ENCODE peak calls at places on chromosomes 11 and 22, in six cellular contexts. One of them, this sample, is unnamed.

GRCh38 chr11:28792856-28793255 is 684.7 kb downstream of the METTL15 start:
- DNase-seq in fibroblast of mammary gland: no peak
- DNase-seq in HFF-Myc: no peak
- DNase-seq in brain microvascular endothelial cell: no peak
- DNase-seq in breast epithelium: no peak
- DNase-seq in mesothelial cell of epicardium: no peak
- DNase-seq in this sample: no peak

GRCh38 chr22:19121631-19122142 is 525 bp downstream of the DGCR2 start:
- DNase-seq in fibroblast of mammary gland: no peak
- DNase-seq in HFF-Myc: no peak
- DNase-seq in brain microvascular endothelial cell: peak
- DNase-seq in breast epithelium: peak
- DNase-seq in mesothelial cell of epicardium: peak
- DNase-seq in this sample: no peak

GRCh38 chr11:72607496-72607895 is 66.7 kb downstream of the PDE2A start:
- DNase-seq in fibroblast of mammary gland: no peak
- DNase-seq in HFF-Myc: no peak
- DNase-seq in brain microvascular endothelial cell: no peak
- DNase-seq in breast epithelium: no peak
- DNase-seq in mesothelial cell of epicardium: no peak
- DNase-seq in this sample: no peak

GRCh38 chr11:11620251-11620965 is 1.4 kb downstream of the GALNT18 start:
- DNase-seq in fibroblast of mammary gland: peak
- DNase-seq in HFF-Myc: no peak
- DNase-seq in brain microvascular endothelial cell: no peak
- DNase-seq in breast epithelium: peak
- DNase-seq in mesothelial cell of epicardium: peak
- DNase-seq in this sample: peak

GRCh38 chr22:28911279-28911640 is 27.9 kb downstream of the ZNRF3 start:
- DNase-seq in fibroblast of mammary gland: no peak
- DNase-seq in HFF-Myc: no peak
- DNase-seq in brain microvascular endothelial cell: no peak
- DNase-seq in breast epithelium: no peak
- DNase-seq in mesothelial cell of epicardium: no peak
- DNase-seq in this sample: no peak

GRCh38 chr11:115552773-115553438 is 48.7 kb upstream of the CADM1 start:
- DNase-seq in fibroblast of mammary gland: no peak
- DNase-seq in HFF-Myc: no peak
- DNase-seq in brain microvascular endothelial cell: no peak
- DNase-seq in breast epithelium: no peak
- DNase-seq in mesothelial cell of epicardium: no peak
- DNase-seq in this sample: no peak

GRCh38 chr11:130891326-130891725 is 25.0 kb downstream of the SNX19 start:
- DNase-seq in fibroblast of mammary gland: peak
- DNase-seq in HFF-Myc: no peak
- DNase-seq in brain microvascular endothelial cell: no peak
- DNase-seq in breast epithelium: no peak
- DNase-seq in mesothelial cell of epicardium: no peak
- DNase-seq in this sample: no peak

GRCh38 chr11:12838463-12839120 is 164.4 kb downstream of the TEAD1 start:
- DNase-seq in fibroblast of mammary gland: peak
- DNase-seq in HFF-Myc: no peak
- DNase-seq in brain microvascular endothelial cell: no peak
- DNase-seq in breast epithelium: no peak
- DNase-seq in mesothelial cell of epicardium: no peak
- DNase-seq in this sample: no peak

GRCh38 chr11:126945319-126945718 is 55.3 kb downstream of the KIRREL3 start:
- DNase-seq in fibroblast of mammary gland: no peak
- DNase-seq in HFF-Myc: no peak
- DNase-seq in brain microvascular endothelial cell: no peak
- DNase-seq in breast epithelium: no peak
- DNase-seq in mesothelial cell of epicardium: no peak
- DNase-seq in this sample: no peak

GRCh38 chr11:46305295-46305694 is 27.8 kb downstream of the CREB3L1 start:
- DNase-seq in fibroblast of mammary gland: no peak
- DNase-seq in HFF-Myc: no peak
- DNase-seq in brain microvascular endothelial cell: peak
- DNase-seq in breast epithelium: no peak
- DNase-seq in mesothelial cell of epicardium: no peak
- DNase-seq in this sample: no peak
- TF ChIP-seq CTCF in fibroblast of mammary gland: no peak
- TF ChIP-seq CTCF in HFF-Myc: peak
- TF ChIP-seq CTCF in brain microvascular endothelial cell: peak
- TF ChIP-seq CTCF in breast epithelium: no peak
- TF ChIP-seq CTCF in mesothelial cell of epicardium: no peak
- TF ChIP-seq CTCF in this sample: no peak

DNA sequence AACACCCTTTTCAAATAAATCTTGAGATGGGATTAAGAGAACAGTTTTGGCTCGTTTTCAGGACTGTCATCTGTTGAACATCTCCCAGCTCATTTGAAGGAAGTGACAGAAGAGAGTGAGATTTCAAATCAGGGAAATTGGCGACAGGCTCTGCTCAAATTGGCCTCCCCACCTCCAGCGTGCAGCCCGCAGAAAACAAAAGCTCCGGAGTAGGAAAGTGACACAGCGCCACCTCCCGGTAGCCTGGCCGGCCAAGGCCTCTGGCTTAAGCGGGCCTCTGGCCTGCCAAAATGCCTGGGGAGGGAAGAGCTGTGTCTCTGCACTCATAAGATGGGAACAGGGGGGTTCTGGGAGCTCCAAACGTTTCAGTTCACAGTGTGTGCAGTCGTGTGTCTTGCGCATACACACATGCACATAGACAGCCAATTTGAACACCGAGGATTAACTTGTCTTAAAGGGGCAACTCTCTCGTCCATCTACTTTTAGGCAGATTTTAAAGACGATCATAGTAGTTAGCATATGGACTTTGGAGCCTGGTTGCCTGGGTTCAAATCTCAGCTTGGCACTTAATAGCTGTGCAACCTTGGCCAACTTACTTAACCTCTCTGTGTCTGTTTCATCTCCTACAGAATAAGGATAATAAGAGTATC is 132.7 kb upstream of the RCN1 start:
- DNase-seq in fibroblast of mammary gland: peak
- DNase-seq in HFF-Myc: no peak
- DNase-seq in brain microvascular endothelial cell: peak
- DNase-seq in breast epithelium: no peak
- DNase-seq in mesothelial cell of epicardium: peak
- DNase-seq in this sample: no peak
- TF ChIP-seq CTCF in fibroblast of mammary gland: peak
- TF ChIP-seq CTCF in HFF-Myc: peak
- TF ChIP-seq CTCF in brain microvascular endothelial cell: peak
- TF ChIP-seq CTCF in breast epithelium: peak
- TF ChIP-seq CTCF in mesothelial cell of epicardium: peak
- TF ChIP-seq CTCF in this sample: no peak

GRCh38 chr22:42816339-42816738 is 40.7 kb downstream of the ARFGAP3 start:
- DNase-seq in fibroblast of mammary gland: no peak
- DNase-seq in HFF-Myc: no peak
- DNase-seq in brain microvascular endothelial cell: no peak
- DNase-seq in breast epithelium: peak
- DNase-seq in mesothelial cell of epicardium: no peak
- DNase-seq in this sample: no peak

GRCh38 chr22:42814215-42814614 is 42.9 kb downstream of the ARFGAP3 start:
- DNase-seq in fibroblast of mammary gland: no peak
- DNase-seq in HFF-Myc: no peak
- DNase-seq in brain microvascular endothelial cell: no peak
- DNase-seq in breast epithelium: no peak
- DNase-seq in mesothelial cell of epicardium: no peak
- DNase-seq in this sample: no peak

GRCh38 chr22:42814616-42815015 is 42.5 kb downstream of the ARFGAP3 start:
- DNase-seq in fibroblast of mammary gland: no peak
- DNase-seq in HFF-Myc: no peak
- DNase-seq in brain microvascular endothelial cell: no peak
- DNase-seq in breast epithelium: no peak
- DNase-seq in mesothelial cell of epicardium: no peak
- DNase-seq in this sample: no peak

GRCh38 chr22:42811510-42811909 is 45.6 kb downstream of the ARFGAP3 start:
- DNase-seq in fibroblast of mammary gland: no peak
- DNase-seq in HFF-Myc: no peak
- DNase-seq in brain microvascular endothelial cell: no peak
- DNase-seq in breast epithelium: no peak
- DNase-seq in mesothelial cell of epicardium: no peak
- DNase-seq in this sample: no peak

DNA sequence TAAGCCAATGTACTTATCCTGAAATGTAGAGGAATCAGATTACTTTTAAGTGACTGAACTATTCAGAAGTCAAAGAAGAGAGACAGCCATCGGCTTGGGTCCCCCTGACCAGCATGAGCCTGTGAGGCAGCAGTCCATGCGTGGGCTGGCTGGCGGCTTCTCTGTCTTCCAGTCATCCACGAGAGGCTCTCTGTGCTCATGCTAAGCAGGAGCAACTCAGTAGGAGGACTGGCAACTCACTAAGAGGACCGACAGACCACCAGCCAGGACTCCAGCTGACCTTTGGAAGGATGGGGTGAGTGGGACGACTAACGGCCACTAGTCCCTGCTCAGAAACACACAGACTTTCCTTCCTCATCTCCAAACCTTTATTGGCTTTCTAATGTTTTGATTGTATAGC is 43.6 kb downstream of the ARFGAP3 start:
- DNase-seq in fibroblast of mammary gland: peak
- DNase-seq in HFF-Myc: no peak
- DNase-seq in brain microvascular endothelial cell: no peak
- DNase-seq in breast epithelium: no peak
- DNase-seq in mesothelial cell of epicardium: no peak
- DNase-seq in this sample: no peak
- TF ChIP-seq CTCF in fibroblast of mammary gland: no peak
- TF ChIP-seq CTCF in HFF-Myc: no peak
- TF ChIP-seq CTCF in brain microvascular endothelial cell: no peak
- TF ChIP-seq CTCF in breast epithelium: no peak
- TF ChIP-seq CTCF in mesothelial cell of epicardium: no peak
- TF ChIP-seq CTCF in this sample: no peak

GRCh38 chr22:37121887-37122591 is 12.5 kb upstream of the TMPRSS6 start:
- DNase-seq in fibroblast of mammary gland: peak
- DNase-seq in HFF-Myc: no peak
- DNase-seq in brain microvascular endothelial cell: no peak
- DNase-seq in breast epithelium: no peak
- DNase-seq in mesothelial cell of epicardium: no peak
- DNase-seq in this sample: no peak
- TF ChIP-seq CTCF in fibroblast of mammary gland: no peak
- TF ChIP-seq CTCF in HFF-Myc: no peak
- TF ChIP-seq CTCF in brain microvascular endothelial cell: peak
- TF ChIP-seq CTCF in breast epithelium: no peak
- TF ChIP-seq CTCF in mesothelial cell of epicardium: no peak
- TF ChIP-seq CTCF in this sample: no peak

GRCh38 chr11:59144579-59145345 is 2.1 kb downstream of the FAM111A start:
- DNase-seq in fibroblast of mammary gland: peak
- DNase-seq in HFF-Myc: peak
- DNase-seq in brain microvascular endothelial cell: peak
- DNase-seq in breast epithelium: peak
- DNase-seq in mesothelial cell of epicardium: peak
- DNase-seq in this sample: peak
- TF ChIP-seq CTCF in fibroblast of mammary gland: no peak
- TF ChIP-seq CTCF in HFF-Myc: peak
- TF ChIP-seq CTCF in brain microvascular endothelial cell: peak
- TF ChIP-seq CTCF in breast epithelium: no peak
- TF ChIP-seq CTCF in mesothelial cell of epicardium: no peak
- TF ChIP-seq CTCF in this sample: no peak

DNA sequence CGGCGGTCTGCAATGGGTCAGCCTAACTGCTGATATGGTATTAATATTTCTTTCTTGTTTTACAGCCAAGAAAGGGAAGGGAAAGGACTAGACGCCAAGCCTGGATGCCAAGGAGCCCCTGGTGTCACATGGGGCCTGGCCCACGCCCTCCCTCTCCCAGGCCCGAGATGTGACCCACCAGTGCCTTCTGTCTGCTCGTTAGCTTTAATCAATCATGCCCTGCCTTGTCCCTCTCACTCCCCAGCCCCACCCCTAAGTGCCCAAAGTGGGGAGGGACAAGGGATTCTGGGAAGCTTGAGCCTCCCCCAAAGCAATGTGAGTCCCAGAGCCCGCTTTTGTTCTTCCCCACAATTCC is 1.9 kb downstream of the MDK start:
- DNase-seq in fibroblast of mammary gland: no peak
- DNase-seq in HFF-Myc: no peak
- DNase-seq in brain microvascular endothelial cell: no peak
- DNase-seq in breast epithelium: no peak
- DNase-seq in mesothelial cell of epicardium: no peak
- DNase-seq in this sample: no peak
- TF ChIP-seq CTCF in fibroblast of mammary gland: no peak
- TF ChIP-seq CTCF in HFF-Myc: no peak
- TF ChIP-seq CTCF in brain microvascular endothelial cell: no peak
- TF ChIP-seq CTCF in breast epithelium: no peak
- TF ChIP-seq CTCF in mesothelial cell of epicardium: no peak
- TF ChIP-seq CTCF in this sample: no peak

DNA sequence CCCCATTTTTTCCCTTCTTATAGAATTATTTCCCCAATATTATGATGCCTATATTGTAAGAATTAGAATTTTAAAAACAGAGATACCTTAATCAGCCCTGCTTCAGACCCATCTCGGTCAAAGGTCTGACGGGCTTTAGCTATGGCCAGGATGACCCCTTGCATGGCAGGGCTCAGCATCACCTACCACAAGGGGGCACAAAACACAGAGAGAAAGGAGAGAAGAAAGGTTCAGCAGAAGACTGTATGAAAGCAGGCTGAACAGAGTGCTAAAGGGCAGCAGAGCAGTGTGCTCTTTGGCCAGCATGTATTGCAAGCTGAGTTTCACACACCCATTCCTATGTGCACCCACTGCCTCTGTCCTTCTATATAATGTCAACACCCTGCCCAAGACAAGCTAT is 26.8 kb downstream of the CLDN25 start:
- DNase-seq in fibroblast of mammary gland: peak
- DNase-seq in HFF-Myc: peak
- DNase-seq in brain microvascular endothelial cell: peak
- DNase-seq in breast epithelium: no peak
- DNase-seq in mesothelial cell of epicardium: no peak
- DNase-seq in this sample: no peak
- TF ChIP-seq CTCF in fibroblast of mammary gland: peak
- TF ChIP-seq CTCF in HFF-Myc: peak
- TF ChIP-seq CTCF in brain microvascular endothelial cell: peak
- TF ChIP-seq CTCF in breast epithelium: peak
- TF ChIP-seq CTCF in mesothelial cell of epicardium: no peak
- TF ChIP-seq CTCF in this sample: no peak